ENCODE peak calls at places on chromosomes 5 and 9, in five cellular contexts. T, Q, B, C and L are unnamed samples.
A peak's percentile ranks its signal among the peaks of the same experiment; 100 is the strongest.

GRCh38 chr5:60333103-60333502 is 366.9 kb downstream of the DEPDC1B start:
- DNase-seq in T (no peak), Q (no peak), B (no peak), C (no peak), L (no peak)

GRCh38 chr5:137470111-137470920 is 28.8 kb downstream of the SPOCK1 start:
- DNase-seq in T (no peak), Q (no peak), B (peak; percentile 72), C (peak; percentile 94), L (no peak)

GRCh38 chr5:174500636-174501035 is 223.7 kb upstream of the MSX2 start:
- DNase-seq in T (no peak), Q (no peak), B (no peak), C (no peak), L (no peak)

GRCh38 chr5:137158691-137159090 is 340.4 kb downstream of the SPOCK1 start:
- DNase-seq in T (no peak), Q (no peak), B (no peak), C (no peak), L (no peak)

GRCh38 chr5:61933787-61934626 is 372.0 kb upstream of the KIF2A start:
- DNase-seq in T (no peak), Q (peak; percentile 56), B (no peak), C (no peak), L (peak; percentile 53)

GRCh38 chr9:87687207-87687606 is 38.7 kb upstream of the CTSL start:
- DNase-seq in T (no peak), Q (no peak), B (no peak), C (no peak), L (no peak)

GRCh38 chr5:75367401-75367800 is 30.4 kb downstream of the HMGCR start:
- DNase-seq in T (no peak), Q (no peak), B (no peak), C (peak; percentile 34), L (no peak)

GRCh38 chr9:84271004-84271886 is 69.3 kb downstream of the SLC28A3 start:
- DNase-seq in T (no peak), Q (peak; percentile 30), B (peak; percentile 79), C (no peak), L (peak; percentile 63)

GRCh38 chr9:87862536-87863268 is 20.0 kb upstream of the SPATA31E1 start:
- DNase-seq in T (no peak), Q (peak; percentile 30), B (no peak), C (no peak), L (no peak)

DNA sequence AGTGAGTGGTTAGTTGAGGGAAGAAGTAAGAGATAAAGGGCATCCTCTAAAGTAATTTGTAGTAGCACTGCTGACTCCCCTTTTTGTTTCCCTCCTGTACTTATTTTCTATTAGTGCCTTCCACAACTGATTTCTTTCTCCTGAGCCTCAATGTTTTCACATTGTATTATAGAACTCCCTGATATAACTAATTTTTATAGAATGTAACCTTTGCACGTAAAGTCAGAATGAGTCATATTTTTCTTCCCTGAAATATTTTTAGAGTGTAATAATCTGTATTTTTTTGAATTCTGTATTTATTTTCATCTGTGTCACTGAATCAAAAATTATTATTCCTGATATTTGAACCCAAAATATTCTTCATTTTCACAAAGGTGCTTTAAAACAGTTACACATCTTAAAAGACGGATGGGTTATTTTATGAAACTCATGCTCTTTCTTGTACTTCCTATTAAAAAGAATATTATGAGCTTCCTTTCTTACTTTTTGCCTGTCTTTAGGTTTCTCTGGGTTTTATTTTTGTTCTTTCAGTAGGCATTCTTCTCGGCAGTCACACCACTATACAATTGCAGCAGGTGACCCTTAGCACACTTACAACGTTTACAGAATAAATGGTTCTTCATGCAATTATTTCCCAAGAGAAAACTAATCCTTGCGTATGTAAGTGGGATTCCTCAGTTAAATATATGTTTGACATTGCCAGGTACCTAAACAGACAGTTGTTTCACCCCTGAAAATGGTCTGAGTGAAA is 30.5 kb upstream of the DMRTA1 start:
- DNase-seq in T (no peak), Q (no peak), B (no peak), C (no peak), L (no peak)
- H3K4me3 ChIP-seq in T (no peak overlapping the region), Q (no peak overlapping the region), B (no peak overlapping the region), C (no peak overlapping the region), L (no peak overlapping the region)

DNA sequence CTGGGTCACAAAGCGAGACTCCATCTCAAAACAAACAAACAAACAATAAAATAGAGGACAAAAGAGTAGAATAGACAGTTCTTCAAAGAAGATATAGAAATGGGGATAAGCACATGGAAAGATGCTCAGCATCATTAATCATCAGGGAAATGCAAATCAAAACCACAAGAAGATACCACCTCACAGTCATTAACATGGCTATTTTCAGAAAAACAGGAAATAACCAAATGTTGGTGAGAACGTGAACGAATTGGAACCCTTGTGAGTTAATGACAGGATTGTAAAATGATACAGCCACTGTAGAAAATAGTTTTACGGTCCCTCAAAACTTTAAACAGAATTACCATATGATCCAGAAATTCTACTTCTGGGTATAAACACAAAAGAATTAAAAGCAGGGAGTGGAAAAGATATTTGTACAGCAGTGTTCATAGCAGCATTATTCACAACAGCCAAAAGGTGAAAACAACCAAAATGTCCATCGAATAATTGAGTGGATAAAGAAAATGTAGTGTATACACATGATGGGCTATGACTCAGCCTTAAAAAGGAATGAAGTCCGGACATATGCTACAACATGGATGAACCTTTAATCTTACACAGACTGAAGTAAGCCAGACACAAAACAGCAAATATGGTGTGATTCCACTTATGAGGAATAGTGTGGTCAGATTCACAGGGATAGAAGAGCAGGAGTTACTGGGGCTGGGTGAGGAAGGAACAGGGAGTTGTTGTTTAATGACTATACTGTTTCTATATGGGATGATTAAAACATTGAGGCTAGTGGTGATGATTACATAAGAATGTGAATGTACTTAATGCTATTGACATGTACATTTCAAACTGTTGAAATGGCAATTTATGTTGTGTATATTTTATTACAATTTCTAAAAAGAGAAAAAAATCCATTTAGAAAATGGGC is 19.7 kb downstream of the OR2V2 start:
- DNase-seq in T (no peak), Q (no peak), B (no peak), C (no peak), L (no peak)
- H3K4me3 ChIP-seq in T (no peak overlapping the region), Q (no peak overlapping the region), B (no peak overlapping the region), C (no peak overlapping the region), L (no peak overlapping the region)

GRCh38 chr5:41871866-41872265 is 1.6 kb upstream of the OXCT1 start:
- DNase-seq in T (no peak), Q (no peak), B (no peak), C (no peak), L (no peak)

GRCh38 chr5:41874512-41875060 is 4.4 kb upstream of the OXCT1 start:
- DNase-seq in T (no peak), Q (no peak), B (no peak), C (no peak), L (no peak)

GRCh38 chr5:41869739-41870620 is at the start of gene OXCT1:
- DNase-seq in T (peak; percentile 92), Q (peak; percentile 51), B (peak; percentile 89), C (no peak), L (peak; percentile 86)

GRCh38 chr5:41869150-41869738 is 981 bp downstream of the OXCT1 start:
- DNase-seq in T (peak; percentile 88), Q (no peak), B (peak; percentile 84), C (no peak), L (peak; percentile 46)

DNA sequence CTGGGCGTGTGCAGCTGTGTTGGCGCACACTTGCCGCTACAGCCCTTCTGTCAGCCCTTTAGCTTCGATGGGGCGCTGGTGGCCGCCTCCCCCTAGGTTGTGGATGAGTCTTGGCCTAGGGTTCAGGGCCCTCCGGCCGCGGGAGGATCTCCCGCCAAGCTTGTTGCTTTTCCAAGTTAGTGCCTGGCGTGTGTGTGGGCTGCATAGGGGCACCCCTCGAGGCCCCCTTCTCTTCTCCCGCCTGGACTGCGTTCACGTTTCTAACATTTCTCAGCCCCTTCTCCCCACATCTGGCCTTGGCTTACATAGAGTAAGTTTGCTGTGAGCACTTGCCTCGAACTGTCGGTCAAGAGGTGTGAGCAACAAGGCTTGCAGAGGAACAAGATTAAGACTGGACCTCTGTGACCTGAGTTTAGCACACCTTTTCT is 410 bp upstream of the OXCT1 start:
- DNase-seq in T (no peak), Q (no peak), B (no peak), C (no peak), L (no peak)
- H3K4me3 ChIP-seq in T (peak overlapping the region; percentile 74), Q (peak overlapping the region; percentile 82), B (peak overlapping the region; percentile 85), C (peak overlapping the region; percentile 50), L (peak overlapping the region; percentile 93)

DNA sequence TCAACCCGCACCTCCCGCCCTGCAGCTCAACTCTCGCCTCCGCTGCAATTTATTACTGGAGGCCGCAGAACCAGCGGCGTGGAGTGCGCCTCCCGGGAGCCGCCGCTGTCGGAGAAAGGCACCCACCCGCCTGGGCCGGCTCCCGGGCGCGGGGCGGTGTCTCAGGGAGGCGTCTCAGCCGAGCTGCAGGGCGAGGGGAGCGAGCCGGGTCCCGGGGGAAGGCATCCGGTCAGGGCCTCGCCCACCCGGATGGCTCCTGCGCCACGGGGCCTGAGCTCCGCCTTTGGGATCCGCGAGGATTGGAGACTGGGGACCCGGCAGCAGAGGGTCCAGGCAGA is 32.9 kb downstream of the TSPAN17 start:
- DNase-seq in T (no peak), Q (no peak), B (no peak), C (no peak), L (no peak)
- H3K4me3 ChIP-seq in T (no peak overlapping the region), Q (no peak overlapping the region), B (no peak overlapping the region), C (no peak overlapping the region), L (no peak overlapping the region)

DNA sequence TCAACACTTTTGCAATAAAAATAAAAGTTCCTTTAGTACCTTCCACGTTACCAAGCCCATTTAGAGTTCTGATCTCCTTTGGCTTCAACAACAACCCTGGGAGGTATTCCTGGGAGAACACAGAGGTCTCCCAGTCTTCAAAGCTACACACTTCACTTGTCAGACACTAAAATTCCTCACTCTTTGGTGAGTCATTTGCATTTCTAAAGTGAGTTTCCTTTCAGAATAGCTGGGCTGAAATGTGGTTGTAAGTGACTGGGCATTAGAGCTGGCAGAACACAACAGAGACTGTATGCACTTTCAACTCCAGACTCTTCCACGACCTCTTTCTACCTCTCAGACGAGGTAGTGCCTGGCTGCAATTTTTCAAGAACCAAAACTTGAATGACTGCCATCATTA is 11.5 kb upstream of the F2RL1 start:
- DNase-seq in T (no peak), Q (peak; percentile 77), B (no peak), C (no peak), L (no peak)
- H3K4me3 ChIP-seq in T (no peak overlapping the region), Q (no peak overlapping the region), B (no peak overlapping the region), C (no peak overlapping the region), L (no peak overlapping the region)